ENCODE peak calls at places on chromosomes 12 and 14, in nine cellular contexts. V is HCT116, A is transverse colon, P is body of pancreas, D is Peyer's patch, K is IMR-90, Y is uterus, B is prostate gland, I is A549. S is an unnamed sample. For H3K4me1, the result is how much of the 10 kb centered on the place peaks cover.

GRCh38 chr14:72634910-72635647 is 258.8 kb downstream of the DPF3 start:
- DNase-seq in V (no peak), A (no peak), P (no peak), D (no peak), K (no peak), Y (no peak), B (no peak), I (no peak), S (no peak)

GRCh38 chr12:47818701-47819543 is 781 bp downstream of the HDAC7 start:
- DNase-seq in V (no peak), A (peak), P (peak), D (peak), K (no peak), Y (peak), B (no peak), I (peak), S (no peak)

GRCh38 chr14:99432491-99432890 is 48.2 kb downstream of the SETD3 start:
- DNase-seq in V (no peak), A (no peak), P (no peak), D (no peak), K (no peak), Y (no peak), B (no peak), I (no peak), S (no peak)

GRCh38 chr12:43758247-43758727 is 303 bp downstream of the PUS7L start:
- DNase-seq in V (no peak), A (peak), P (peak), D (peak), K (peak), Y (peak), B (peak), I (peak), S (no peak)

GRCh38 chr12:56061982-56062381 is 18.0 kb upstream of the ERBB3 start:
- DNase-seq in V (no peak), A (no peak), P (no peak), D (no peak), K (no peak), Y (no peak), B (no peak), I (no peak), S (no peak)

GRCh38 chr12:89559753-89560152 is 33.9 kb upstream of the POC1B start:
- DNase-seq in V (no peak), A (no peak), P (no peak), D (no peak), K (no peak), Y (no peak), B (no peak), I (no peak), S (no peak)

GRCh38 chr14:72916174-72916573 is 10.1 kb upstream of the DCAF4 start:
- DNase-seq in V (no peak), A (no peak), P (no peak), D (no peak), K (peak), Y (no peak), B (no peak), I (no peak), S (no peak)

GRCh38 chr14:104383931-104384775 is 195.4 kb upstream of the C14orf180 start:
- DNase-seq in V (no peak), A (no peak), P (no peak), D (no peak), K (no peak), Y (no peak), B (no peak), I (no peak), S (no peak)

GRCh38 chr12:39329015-39329414 is 113.9 kb downstream of the KIF21A start:
- DNase-seq in V (no peak), A (no peak), P (no peak), D (no peak), K (no peak), Y (no peak), B (no peak), I (no peak), S (no peak)

GRCh38 chr12:52808573-52809160 is 5.2 kb downstream of the KRT4 start:
- DNase-seq in V (no peak), A (no peak), P (no peak), D (no peak), K (no peak), Y (no peak), B (no peak), I (no peak), S (no peak)

GRCh38 chr12:84913151-84913550 is 552 bp upstream of the SLC6A15 start:
- DNase-seq in V (no peak), A (no peak), P (no peak), D (no peak), K (no peak), Y (no peak), B (no peak), I (no peak), S (no peak)

GRCh38 chr12:86730233-86730632 is 474.0 kb upstream of the MGAT4C start:
- DNase-seq in V (no peak), A (no peak), P (no peak), D (no peak), K (no peak), Y (no peak), B (no peak), I (no peak), S (no peak)

GRCh38 chr12:22577667-22578066 is 33.3 kb upstream of the C2CD5 start:
- DNase-seq in V (no peak), A (no peak), P (no peak), D (no peak), K (peak), Y (no peak), B (no peak), I (no peak), S (no peak)

GRCh38 chr14:52599974-52600373 is 47.3 kb downstream of the GPR137C start:
- DNase-seq in V (no peak), A (no peak), P (no peak), D (no peak), K (no peak), Y (no peak), B (no peak), I (no peak), S (no peak)

GRCh38 chr12:1796515-1797010 is 23.8 kb upstream of the LRTM2 start:
- DNase-seq in V (no peak), A (peak), P (peak), D (peak), K (no peak), Y (no peak), B (no peak), I (no peak), S (no peak)

GRCh38 chr12:102958073-102958829 is 777 bp downstream of the ASCL1 start:
- DNase-seq in V (no peak), A (no peak), P (no peak), D (no peak), K (peak), Y (no peak), B (no peak), I (peak), S (no peak)

GRCh38 chr12:98294426-98294825 is 221.0 kb upstream of the TMPO start:
- DNase-seq in V (no peak), A (no peak), P (no peak), D (no peak), K (no peak), Y (no peak), B (no peak), I (no peak), S (no peak)

GRCh38 chr14:71169861-71170260 is 262.6 kb downstream of the PCNX1 start:
- DNase-seq in V (no peak), A (no peak), P (no peak), D (no peak), K (no peak), Y (no peak), B (no peak), I (no peak), S (no peak)

GRCh38 chr12:56448860-56449621 is at the start of gene TIMELESS:
- DNase-seq in V (peak), A (peak), P (peak), D (peak), K (peak), Y (peak), B (peak), I (peak), S (peak)

GRCh38 chr12:64221656-64222010 is 463 bp downstream of the KICS2 start:
- DNase-seq in V (peak), A (peak), P (peak), D (peak), K (peak), Y (peak), B (peak), I (peak), S (peak)

GRCh38 chr12:81963651-81964050 is 204.5 kb upstream of the PPFIA2 start:
- DNase-seq in V (no peak), A (no peak), P (no peak), D (no peak), K (no peak), Y (no peak), B (no peak), I (no peak), S (no peak)

GRCh38 chr12:12896261-12896660 is 4.9 kb downstream of the GPRC5A start:
- DNase-seq in V (no peak), A (no peak), P (no peak), D (no peak), K (peak), Y (no peak), B (no peak), I (no peak), S (no peak)

GRCh38 chr14:32985881-32986280 is 47.2 kb downstream of the NPAS3 start:
- DNase-seq in V (no peak), A (peak), P (no peak), D (no peak), K (no peak), Y (no peak), B (no peak), I (no peak), S (no peak)

GRCh38 chr12:51323317-51323960 is 535 bp downstream of the BIN2 start:
- DNase-seq in V (no peak), A (peak), P (no peak), D (peak), K (no peak), Y (no peak), B (no peak), I (no peak), S (no peak)

GRCh38 chr12:38904932-38905479 is 385 bp downstream of the CPNE8 start:
- DNase-seq in V (peak), A (peak), P (peak), D (peak), K (no peak), Y (peak), B (peak), I (peak), S (peak)

GRCh38 chr14:96501746-96502620 is at the start of gene PAPOLA:
- DNase-seq in V (peak), A (peak), P (peak), D (peak), K (peak), Y (peak), B (peak), I (peak), S (peak)

GRCh38 chr12:108139454-108139853 is 10.4 kb downstream of the WSCD2 start:
- DNase-seq in V (no peak), A (no peak), P (no peak), D (no peak), K (no peak), Y (no peak), B (no peak), I (no peak), S (no peak)

GRCh38 chr12:29796823-29797263 is 13.1 kb upstream of the TMTC1 start:
- DNase-seq in V (peak), A (peak), P (no peak), D (no peak), K (peak), Y (peak), B (peak), I (no peak), S (no peak)

GRCh38 chr12:79063258-79063657 is 198.7 kb downstream of the SYT1 start:
- DNase-seq in V (no peak), A (no peak), P (no peak), D (no peak), K (peak), Y (no peak), B (no peak), I (no peak), S (no peak)

GRCh38 chr12:127245437-127245836 is 1021.5 kb upstream of the TMEM132C start:
- DNase-seq in V (no peak), A (no peak), P (no peak), D (no peak), K (peak), Y (no peak), B (no peak), I (no peak), S (no peak)

GRCh38 chr12:112973712-112974305 is 4.5 kb upstream of the OAS2 start:
- DNase-seq in V (no peak), A (no peak), P (no peak), D (no peak), K (no peak), Y (no peak), B (no peak), I (no peak), S (no peak)

GRCh38 chr14:102246071-102246470 is 58.9 kb downstream of the MOK start:
- DNase-seq in V (no peak), A (no peak), P (no peak), D (no peak), K (no peak), Y (no peak), B (no peak), I (no peak), S (no peak)
- TF ChIP-seq POLR2A in V (no peak), A (no peak), P (no peak), D (no peak), K (no peak), Y (no peak), B (no peak), I (no peak), S (no peak)

GRCh38 chr14:59317346-59317745 is 128.9 kb downstream of the DAAM1 start:
- DNase-seq in V (no peak), A (no peak), P (no peak), D (no peak), K (no peak), Y (no peak), B (no peak), I (no peak), S (no peak)
- H3K27ac ChIP-seq in V (no peak), A (peak), P (no peak), D (no peak), K (no peak), Y (peak), B (no peak), I (no peak), S (no peak)

DNA sequence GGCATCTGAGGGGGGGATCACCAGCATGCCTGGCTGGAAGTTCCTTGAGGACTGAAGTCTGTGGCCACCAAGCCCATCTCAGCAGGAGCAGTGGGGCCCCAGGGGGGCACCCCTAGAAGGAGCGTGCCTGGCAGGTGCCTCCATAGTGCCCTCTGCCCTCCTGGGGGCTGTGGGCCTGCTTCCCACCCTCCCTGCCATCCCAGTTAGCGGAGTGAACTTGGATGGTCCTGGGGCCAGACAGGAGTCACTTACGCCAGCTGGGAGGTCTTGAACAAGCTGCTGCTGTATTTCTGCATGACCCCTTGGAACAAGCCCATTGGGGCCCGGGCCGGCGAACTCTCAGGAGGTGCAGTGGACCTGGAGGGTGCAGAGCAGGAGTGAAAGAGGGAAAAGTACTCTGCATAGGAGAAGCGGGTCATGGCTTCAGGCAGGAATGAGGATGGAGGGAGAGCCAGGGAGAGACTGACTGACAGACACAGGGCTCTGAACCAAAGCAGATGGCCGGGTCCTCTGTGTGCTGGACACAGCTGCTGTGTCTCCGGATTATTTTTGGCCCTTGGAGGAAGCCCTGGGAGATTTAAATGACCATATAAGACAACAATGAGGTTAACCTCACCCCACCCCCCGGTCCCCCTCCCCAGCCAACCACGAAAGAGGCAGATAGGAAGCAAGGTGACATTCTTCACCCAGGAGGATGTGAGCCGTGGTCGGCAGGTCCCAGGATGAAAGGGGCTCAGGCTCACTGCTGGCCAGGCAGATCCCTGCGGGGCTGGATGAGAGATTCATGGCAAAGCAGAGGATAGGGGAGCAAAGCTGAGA is 19.6 kb downstream of the ASB2 start:
- DNase-seq in V (no peak), A (peak), P (no peak), D (no peak), K (no peak), Y (no peak), B (no peak), I (no peak), S (no peak)
- H3K4me1 ChIP-seq in V (under half), A (under half), P (under half), D (under half), K (under half), Y (under half), B (under half), I (under half), S (under half)

DNA sequence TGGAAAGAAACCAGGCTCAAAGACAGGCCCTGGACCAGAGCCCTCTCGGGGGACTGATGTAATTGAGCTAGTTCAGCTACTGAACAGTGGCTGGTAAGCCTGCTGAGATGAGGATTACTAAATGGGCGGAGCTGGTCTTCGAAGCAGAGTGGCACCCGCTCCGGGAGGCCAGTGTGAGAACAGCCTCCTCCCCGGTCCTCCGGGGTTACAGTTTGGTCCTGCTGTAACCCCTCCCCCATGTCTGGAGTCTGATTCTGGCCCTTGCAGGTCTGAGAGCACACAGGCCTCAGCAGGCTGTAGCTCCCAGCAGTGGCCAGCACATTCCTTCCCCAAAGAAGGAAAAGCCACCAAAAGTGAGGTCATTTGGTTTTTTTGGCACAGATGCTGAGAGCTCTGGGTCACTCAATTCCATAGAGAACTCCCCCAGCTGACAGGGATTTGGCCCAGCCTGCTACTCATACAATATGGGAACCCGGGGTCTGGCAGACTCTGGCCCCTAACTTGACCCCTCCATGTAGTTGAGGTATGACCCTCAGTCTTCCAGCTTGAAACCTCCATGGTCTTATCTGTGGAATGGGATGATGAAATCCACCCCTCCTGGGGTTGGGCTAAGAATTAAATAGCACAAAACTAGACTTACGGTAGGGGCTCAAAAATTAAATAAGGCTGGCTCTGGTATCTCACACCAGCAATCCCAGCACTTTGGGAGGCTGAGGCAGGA is 39.0 kb downstream of the ACTN1 start:
- DNase-seq in V (no peak), A (peak), P (peak), D (no peak), K (peak), Y (peak), B (peak), I (peak), S (peak)
- TF ChIP-seq POLR2A in V (no peak), A (no peak), P (peak), D (no peak), K (no peak), Y (peak), B (peak), I (no peak), S (no peak)

DNA sequence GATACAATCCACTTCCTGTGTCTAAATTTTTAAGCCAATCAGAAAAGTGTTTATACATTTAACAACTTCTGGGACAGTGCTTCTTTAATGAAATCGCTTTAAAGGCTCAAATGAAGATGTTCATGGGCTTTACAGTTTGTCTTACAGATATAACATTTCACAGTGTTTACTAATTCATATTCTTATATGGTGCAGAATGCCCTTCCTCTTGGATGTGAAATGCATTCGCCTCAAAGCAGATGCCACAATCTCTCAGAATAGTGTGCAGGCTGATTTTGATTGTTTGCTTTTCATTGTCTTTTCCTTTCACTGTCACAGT is 200.1 kb upstream of the FOXN3 start:
- DNase-seq in V (no peak), A (no peak), P (no peak), D (no peak), K (no peak), Y (no peak), B (no peak), I (no peak), S (no peak)
- H3K27ac ChIP-seq in V (no peak), A (peak), P (no peak), D (peak), K (peak), Y (peak), B (no peak), I (no peak), S (peak)